ENCODE peak calls at places on chromosome 13, in four cellular contexts. A is IMR-90, V is A549, W is GM12878. T is an unnamed sample.

GRCh38 chr13:44920013-44920412 is 69.3 kb downstream of the NUFIP1 start:
- DNase-seq in A (no peak), V (no peak), W (no peak), T (no peak)

GRCh38 chr13:102597029-102598015 is 536 bp downstream of the TPP2 start:
- DNase-seq in A (peak), V (peak), W (no peak), T (peak)

GRCh38 chr13:92196566-92197256 is 798.3 kb downstream of the GPC5 start:
- DNase-seq in A (peak), V (no peak), W (no peak), T (no peak)

GRCh38 chr13:77009011-77009410 is 17.1 kb downstream of the CLN5 start:
- DNase-seq in A (peak), V (no peak), W (no peak), T (no peak)

GRCh38 chr13:50549221-50549942 is 294.1 kb downstream of the DLEU7 start:
- DNase-seq in A (no peak), V (no peak), W (no peak), T (no peak)

GRCh38 chr13:32267836-32268439 is 47.2 kb downstream of the ZAR1L start:
- DNase-seq in A (no peak), V (no peak), W (no peak), T (no peak)

GRCh38 chr13:26229080-26229615 is 7.0 kb upstream of the RNF6 start:
- DNase-seq in A (no peak), V (no peak), W (no peak), T (no peak)

GRCh38 chr13:104024416-104025170 is 958.4 kb upstream of the SLC10A2 start:
- DNase-seq in A (peak), V (no peak), W (no peak), T (no peak)

GRCh38 chr13:44174769-44175425 is 198.7 kb upstream of the SERP2 start:
- DNase-seq in A (peak), V (peak), W (no peak), T (peak)

GRCh38 chr13:62171697-62172096 is 756.0 kb upstream of the PCDH20 start:
- DNase-seq in A (no peak), V (no peak), W (no peak), T (no peak)

GRCh38 chr13:74661851-74662250 is 527.6 kb upstream of the KLF12 start:
- DNase-seq in A (no peak), V (no peak), W (no peak), T (no peak)

GRCh38 chr13:78147905-78148304 is 229.3 kb upstream of the EDNRB start:
- DNase-seq in A (peak), V (peak), W (no peak), T (no peak)

GRCh38 chr13:101408992-101409656 is 7.2 kb downstream of the NALCN start:
- DNase-seq in A (no peak), V (no peak), W (no peak), T (no peak)

GRCh38 chr13:50140153-50140552 is 124.9 kb downstream of the KCNRG start:
- DNase-seq in A (no peak), V (no peak), W (no peak), T (no peak)

GRCh38 chr13:79307433-79307861 is 98.6 kb downstream of the RBM26 start:
- DNase-seq in A (peak), V (peak), W (no peak), T (no peak)

GRCh38 chr13:40470665-40471064 is 195.8 kb downstream of the FOXO1 start:
- DNase-seq in A (no peak), V (no peak), W (no peak), T (no peak)

GRCh38 chr13:31168166-31168565 is 6.5 kb upstream of the HSPH1 start:
- DNase-seq in A (no peak), V (no peak), W (no peak), T (no peak)

GRCh38 chr13:28429685-28430290 is 65.1 kb downstream of the FLT1 start:
- DNase-seq in A (peak), V (no peak), W (peak), T (no peak)

GRCh38 chr13:113839536-113840204 is 24.2 kb downstream of the GAS6 start:
- DNase-seq in A (no peak), V (no peak), W (no peak), T (no peak)

GRCh38 chr13:51831519-51831918 is 13.5 kb downstream of the TMEM272 start:
- DNase-seq in A (no peak), V (no peak), W (no peak), T (no peak)

GRCh38 chr13:26921918-26922317 is 161.3 kb upstream of the GPR12 start:
- DNase-seq in A (no peak), V (no peak), W (no peak), T (no peak)

GRCh38 chr13:22061806-22062391 is 391.0 kb downstream of the FGF9 start:
- DNase-seq in A (no peak), V (no peak), W (peak), T (no peak)

GRCh38 chr13:27327633-27328032 is 57.0 kb downstream of the RASL11A start:
- DNase-seq in A (no peak), V (no peak), W (no peak), T (no peak)

GRCh38 chr13:29954082-29955043 is 103.9 kb upstream of the UBL3 start:
- DNase-seq in A (no peak), V (no peak), W (no peak), T (no peak)

GRCh38 chr13:20679879-20680278 is 23.6 kb upstream of the IL17D start:
- DNase-seq in A (no peak), V (no peak), W (no peak), T (no peak)

GRCh38 chr13:31890946-31891345 is 140.6 kb upstream of the FRY start:
- DNase-seq in A (no peak), V (no peak), W (no peak), T (no peak)

GRCh38 chr13:110815471-110816204 is 99.2 kb downstream of the ANKRD10 start:
- DNase-seq in A (no peak), V (no peak), W (peak), T (no peak)

GRCh38 chr13:44249439-44249838 is 124.2 kb upstream of the SERP2 start:
- DNase-seq in A (peak), V (no peak), W (no peak), T (no peak)

GRCh38 chr13:22757530-22758120 is 423.2 kb upstream of the SGCG start:
- DNase-seq in A (peak), V (peak), W (no peak), T (no peak)

GRCh38 chr13:27211771-27212364 is 39.5 kb upstream of the RPL21 start:
- DNase-seq in A (peak), V (no peak), W (no peak), T (no peak)

GRCh38 chr13:109700176-109700575 is 86.2 kb downstream of the IRS2 start:
- DNase-seq in A (peak), V (peak), W (no peak), T (peak)

GRCh38 chr13:111917901-111918300 is 149.0 kb upstream of the SOX1 start:
- DNase-seq in A (no peak), V (no peak), W (no peak), T (no peak)

GRCh38 chr13:111919826-111920225 is 147.1 kb upstream of the SOX1 start:
- DNase-seq in A (no peak), V (no peak), W (no peak), T (no peak)

GRCh38 chr13:111920932-111921705 is 145.8 kb upstream of the SOX1 start:
- DNase-seq in A (no peak), V (no peak), W (no peak), T (no peak)

GRCh38 chr13:111920306-111920931 is 146.5 kb upstream of the SOX1 start:
- DNase-seq in A (no peak), V (no peak), W (no peak), T (no peak)

DNA sequence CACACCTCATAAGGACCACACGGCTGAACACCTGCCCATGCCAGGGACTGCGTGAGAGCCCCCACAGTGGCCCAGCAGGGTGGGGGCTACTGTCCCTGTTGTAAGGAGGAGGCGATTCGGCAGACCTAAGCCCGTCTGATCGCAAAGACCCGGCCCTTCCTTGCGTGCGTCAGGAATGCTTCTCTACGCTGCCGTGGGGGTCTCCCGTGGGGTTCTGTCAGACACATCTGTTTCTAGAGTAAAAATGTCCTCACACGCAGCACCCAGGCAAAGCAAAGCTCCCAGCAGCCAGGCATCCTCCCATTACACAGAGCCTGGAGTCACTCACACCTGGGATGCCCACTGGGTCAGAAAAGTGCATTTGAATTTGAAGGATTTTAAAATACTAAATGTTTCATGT is 147.7 kb upstream of the SOX1 start:
- DNase-seq in A (no peak), V (no peak), W (no peak), T (no peak)
- TF ChIP-seq ELK1 in A (no peak), V (no peak), W (no peak), T (no peak)

DNA sequence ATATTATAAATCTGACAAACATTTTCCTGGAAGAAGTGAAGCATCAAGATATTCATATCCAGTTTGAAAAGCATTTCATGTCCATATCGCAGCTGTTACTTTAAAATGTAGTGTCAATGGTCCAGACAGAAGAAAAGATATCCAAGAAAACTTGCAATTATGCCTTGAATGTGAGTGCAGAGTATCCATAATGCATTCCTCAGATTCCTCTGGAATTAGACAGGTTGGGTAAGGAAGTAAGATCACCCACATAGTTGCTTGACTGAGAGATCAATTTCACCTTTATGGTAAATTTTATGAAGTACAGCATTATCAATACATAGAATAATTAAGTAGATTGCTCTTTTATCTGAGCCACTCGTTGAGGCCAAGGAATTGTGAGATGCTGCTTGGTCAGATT is 327.0 kb upstream of the SLITRK5 start:
- DNase-seq in A (no peak), V (no peak), W (no peak), T (no peak)
- TF ChIP-seq ELK1 in A (no peak), V (no peak), W (no peak), T (no peak)

GRCh38 chr13:42991892-42992584 is at the start of gene EPSTI1:
- DNase-seq in A (peak), V (no peak), W (no peak), T (peak)
- TF ChIP-seq ELK1 in A (no peak), V (no peak), W (no peak), T (no peak)

GRCh38 chr13:36553501-36553900 is 120.3 kb upstream of the SERTM1 start:
- DNase-seq in A (no peak), V (no peak), W (no peak), T (no peak)

GRCh38 chr13:36552334-36552733 is 120.0 kb downstream of the CCNA1 start:
- DNase-seq in A (no peak), V (no peak), W (no peak), T (no peak)

GRCh38 chr13:36551445-36551844 is 119.2 kb downstream of the CCNA1 start:
- DNase-seq in A (no peak), V (no peak), W (no peak), T (no peak)

GRCh38 chr13:36559388-36559787 is 114.4 kb upstream of the SERTM1 start:
- DNase-seq in A (no peak), V (no peak), W (no peak), T (no peak)

GRCh38 chr13:36555151-36555986 is 118.5 kb upstream of the SERTM1 start:
- DNase-seq in A (no peak), V (no peak), W (peak), T (no peak)
- TF ChIP-seq ELK1 in A (no peak), V (no peak), W (no peak), T (no peak)

GRCh38 chr13:93724187-93724586 is 497.6 kb downstream of the GPC6 start:
- DNase-seq in A (peak), V (no peak), W (no peak), T (no peak)
- TF ChIP-seq ELK1 in A (no peak), V (no peak), W (no peak), T (no peak)

T was measured in K562.